ENCODE peak calls at places on chromosomes 2 and 18, in five cellular contexts. W is KG1, G is NCI-H774, V is NCI-H82, E is glomerular endothelial cell. B is an unnamed sample.

GRCh38 chr2:226747288-226747687 is 52.3 kb downstream of the IRS1 start:
- DNase-seq in W (no peak), G (no peak), V (no peak), E (no peak), B (no peak)

GRCh38 chr18:28063181-28063790 is 113.6 kb downstream of the CDH2 start:
- DNase-seq in W (no peak), G (no peak), V (no peak), E (no peak), B (no peak)

GRCh38 chr18:23573948-23574431 is 12.3 kb downstream of the NPC1 start:
- DNase-seq in W (no peak), G (no peak), V (no peak), E (no peak), B (no peak)

GRCh38 chr2:158795110-158795924 is at the start of gene DAPL1:
- DNase-seq in W (no peak), G (peak), V (peak), E (no peak), B (no peak)

GRCh38 chr18:48947583-48947982 is 3.2 kb downstream of the SMAD7 start:
- DNase-seq in W (no peak), G (no peak), V (no peak), E (no peak), B (peak)

GRCh38 chr18:63140038-63140450 is 179.5 kb downstream of the BCL2 start:
- DNase-seq in W (no peak), G (no peak), V (no peak), E (no peak), B (no peak)

GRCh38 chr2:39492095-39492590 is 55.1 kb upstream of the MAP4K3 start:
- DNase-seq in W (no peak), G (peak), V (no peak), E (no peak), B (no peak)

GRCh38 chr18:55699233-55699765 is 111.3 kb upstream of the TCF4 start:
- DNase-seq in W (no peak), G (no peak), V (no peak), E (no peak), B (no peak)

GRCh38 chr2:152456262-152456661 is 121.3 kb downstream of the FMNL2 start:
- DNase-seq in W (no peak), G (no peak), V (no peak), E (no peak), B (no peak)

GRCh38 chr2:232229296-232229916 is 149.1 kb upstream of the ALPP start:
- DNase-seq in W (no peak), G (no peak), V (no peak), E (no peak), B (peak)

GRCh38 chr18:79951545-79952456 is at the start of gene SLC66A2:
- DNase-seq in W (peak), G (peak), V (peak), E (no peak), B (peak)

GRCh38 chr2:96734899-96735585 is 4.8 kb downstream of the LMAN2L start:
- DNase-seq in W (no peak), G (no peak), V (peak), E (no peak), B (no peak)

GRCh38 chr2:75465317-75465998 is 95.3 kb downstream of the EVA1A start:
- DNase-seq in W (no peak), G (peak), V (no peak), E (no peak), B (no peak)

GRCh38 chr2:155663265-155663664 is 669.3 kb downstream of the NR4A2 start:
- DNase-seq in W (no peak), G (no peak), V (no peak), E (no peak), B (no peak)

GRCh38 chr2:229974271-229974670 is 52.0 kb downstream of the FBXO36 start:
- DNase-seq in W (no peak), G (no peak), V (no peak), E (no peak), B (no peak)

GRCh38 chr2:62423235-62423634 is 82.8 kb downstream of the TMEM17 start:
- DNase-seq in W (no peak), G (no peak), V (peak), E (no peak), B (no peak)

GRCh38 chr2:164621761-164622105 is 451 bp upstream of the GRB14 start:
- DNase-seq in W (no peak), G (no peak), V (peak), E (no peak), B (no peak)

GRCh38 chr2:217551229-217551909 is 451.4 kb downstream of the TNS1 start:
- DNase-seq in W (no peak), G (no peak), V (peak), E (no peak), B (no peak)

GRCh38 chr2:126227250-126227649 is 428.7 kb upstream of the GYPC start:
- DNase-seq in W (no peak), G (no peak), V (peak), E (no peak), B (no peak)

GRCh38 chr2:71461304-71461671 is 7.9 kb downstream of the DYSF start:
- DNase-seq in W (no peak), G (no peak), V (peak), E (no peak), B (no peak)

GRCh38 chr2:197310940-197311485 is 433 bp upstream of the ANKRD44 start:
- DNase-seq in W (no peak), G (no peak), V (no peak), E (no peak), B (no peak)

B was measured in Right ventricle myocardium superior.